ENCODE peak calls at places on chromosomes 1 and 21, in six cellular contexts. One of them, this sample, is unnamed.

GRCh38 chr1:228101994-228102790 is 933 bp downstream of the C1orf35 start:
- DNase-seq in bronchial epithelial cell: no peak
- DNase-seq in mesothelial cell of epicardium: no peak
- DNase-seq in dorsolateral prefrontal cortex: no peak
- DNase-seq in cardiac fibroblast: no peak
- DNase-seq in endothelial cell: peak; percentile 62
- DNase-seq in this sample: peak; percentile 80

GRCh38 chr1:60924964-60925798 is 157.2 kb upstream of the NFIA start:
- DNase-seq in bronchial epithelial cell: no peak
- DNase-seq in mesothelial cell of epicardium: peak; percentile 26
- DNase-seq in dorsolateral prefrontal cortex: no peak
- DNase-seq in cardiac fibroblast: no peak
- DNase-seq in endothelial cell: no peak
- DNase-seq in this sample: no peak

GRCh38 chr21:16193758-16194606 is 464.2 kb downstream of the USP25 start:
- DNase-seq in bronchial epithelial cell: peak; percentile 88
- DNase-seq in mesothelial cell of epicardium: no peak
- DNase-seq in dorsolateral prefrontal cortex: peak; percentile 85
- DNase-seq in cardiac fibroblast: peak; percentile 84
- DNase-seq in endothelial cell: peak; percentile 26
- DNase-seq in this sample: no peak

GRCh38 chr1:193104906-193105820 is at the start of gene GLRX2:
- DNase-seq in bronchial epithelial cell: peak; percentile 66
- DNase-seq in mesothelial cell of epicardium: peak; percentile 61
- DNase-seq in dorsolateral prefrontal cortex: peak; percentile 79
- DNase-seq in cardiac fibroblast: peak; percentile 90
- DNase-seq in endothelial cell: peak; percentile 84
- DNase-seq in this sample: peak; percentile 89

GRCh38 chr1:22311461-22311860 is 140.2 kb upstream of the ZBTB40 start:
- DNase-seq in bronchial epithelial cell: no peak
- DNase-seq in mesothelial cell of epicardium: no peak
- DNase-seq in dorsolateral prefrontal cortex: no peak
- DNase-seq in cardiac fibroblast: no peak
- DNase-seq in endothelial cell: no peak
- DNase-seq in this sample: no peak

GRCh38 chr1:108747128-108747827 is 804 bp downstream of the STXBP3 start:
- DNase-seq in bronchial epithelial cell: peak; percentile 73
- DNase-seq in mesothelial cell of epicardium: peak; percentile 33
- DNase-seq in dorsolateral prefrontal cortex: peak; percentile 77
- DNase-seq in cardiac fibroblast: peak; percentile 90
- DNase-seq in endothelial cell: peak; percentile 61
- DNase-seq in this sample: peak; percentile 63

GRCh38 chr21:28725396-28725795 is 267.3 kb downstream of the LTN1 start:
- DNase-seq in bronchial epithelial cell: peak; percentile 72
- DNase-seq in mesothelial cell of epicardium: no peak
- DNase-seq in dorsolateral prefrontal cortex: no peak
- DNase-seq in cardiac fibroblast: peak; percentile 19
- DNase-seq in endothelial cell: no peak
- DNase-seq in this sample: no peak

GRCh38 chr1:84603941-84604830 is 29.9 kb upstream of the CTBS start:
- DNase-seq in bronchial epithelial cell: peak; percentile 94
- DNase-seq in mesothelial cell of epicardium: no peak
- DNase-seq in dorsolateral prefrontal cortex: no peak
- DNase-seq in cardiac fibroblast: peak; percentile 93
- DNase-seq in endothelial cell: no peak
- DNase-seq in this sample: no peak

GRCh38 chr1:178098262-178098661 is 4.4 kb downstream of the RASAL2 start:
- DNase-seq in bronchial epithelial cell: no peak
- DNase-seq in mesothelial cell of epicardium: no peak
- DNase-seq in dorsolateral prefrontal cortex: no peak
- DNase-seq in cardiac fibroblast: peak; percentile 66
- DNase-seq in endothelial cell: no peak
- DNase-seq in this sample: no peak

GRCh38 chr1:165943198-165943597 is 115.8 kb downstream of the UCK2 start:
- DNase-seq in bronchial epithelial cell: peak; percentile 37
- DNase-seq in mesothelial cell of epicardium: no peak
- DNase-seq in dorsolateral prefrontal cortex: no peak
- DNase-seq in cardiac fibroblast: no peak
- DNase-seq in endothelial cell: no peak
- DNase-seq in this sample: no peak

GRCh38 chr1:69278923-69279322 is 288.8 kb upstream of the LRRC7 start:
- DNase-seq in bronchial epithelial cell: no peak
- DNase-seq in mesothelial cell of epicardium: no peak
- DNase-seq in dorsolateral prefrontal cortex: no peak
- DNase-seq in cardiac fibroblast: no peak
- DNase-seq in endothelial cell: no peak
- DNase-seq in this sample: no peak

GRCh38 chr1:110615548-110616130 is 9.5 kb upstream of the KCNA2 start:
- DNase-seq in bronchial epithelial cell: peak; percentile 67
- DNase-seq in mesothelial cell of epicardium: no peak
- DNase-seq in dorsolateral prefrontal cortex: peak; percentile 95
- DNase-seq in cardiac fibroblast: peak; percentile 62
- DNase-seq in endothelial cell: peak; percentile 74
- DNase-seq in this sample: peak; percentile 82

GRCh38 chr1:194069168-194069830 is 882.9 kb upstream of the B3GALT2 start:
- DNase-seq in bronchial epithelial cell: no peak
- DNase-seq in mesothelial cell of epicardium: no peak
- DNase-seq in dorsolateral prefrontal cortex: peak; percentile 10
- DNase-seq in cardiac fibroblast: peak; percentile 91
- DNase-seq in endothelial cell: no peak
- DNase-seq in this sample: no peak

GRCh38 chr1:153563339-153563952 is 2.2 kb downstream of the S100A2 start:
- DNase-seq in bronchial epithelial cell: no peak
- DNase-seq in mesothelial cell of epicardium: no peak
- DNase-seq in dorsolateral prefrontal cortex: no peak
- DNase-seq in cardiac fibroblast: no peak
- DNase-seq in endothelial cell: no peak
- DNase-seq in this sample: no peak

GRCh38 chr21:41497008-41497407 is 10.9 kb downstream of the TMPRSS2 start:
- DNase-seq in bronchial epithelial cell: no peak
- DNase-seq in mesothelial cell of epicardium: no peak
- DNase-seq in dorsolateral prefrontal cortex: no peak
- DNase-seq in cardiac fibroblast: no peak
- DNase-seq in endothelial cell: no peak
- DNase-seq in this sample: no peak

DNA sequence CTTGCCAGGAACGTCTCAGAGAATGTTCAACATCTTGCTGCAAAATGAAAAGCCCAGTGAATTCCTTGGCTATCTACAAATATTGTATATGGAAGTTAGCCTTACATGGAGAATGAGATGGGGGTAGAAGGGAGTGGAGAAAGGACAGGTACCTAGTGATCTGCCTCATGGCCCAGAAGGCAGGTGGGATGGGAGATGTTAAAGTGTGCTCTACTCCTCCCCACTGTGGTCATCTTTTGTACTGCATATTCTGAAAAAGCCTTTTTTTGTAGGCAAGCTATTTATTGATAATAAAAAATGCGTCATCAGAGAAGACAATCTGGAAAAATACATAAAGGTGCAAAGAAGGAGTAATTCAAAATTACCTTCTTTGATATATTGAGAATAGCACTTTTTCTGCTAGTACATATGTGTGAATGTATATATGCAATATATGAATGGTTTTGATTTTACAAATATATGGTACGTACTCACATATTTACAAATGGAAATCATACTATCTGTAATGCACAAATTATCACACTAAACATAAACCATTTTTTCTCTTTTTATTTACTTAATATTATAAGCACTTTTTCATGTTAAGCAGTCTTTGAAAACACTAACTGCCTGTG is 19.1 kb upstream of the SLC5A9 start:
- DNase-seq in bronchial epithelial cell: peak; percentile 52
- DNase-seq in mesothelial cell of epicardium: no peak
- DNase-seq in dorsolateral prefrontal cortex: no peak
- DNase-seq in cardiac fibroblast: peak; percentile 40
- DNase-seq in endothelial cell: peak; percentile 44
- DNase-seq in this sample: no peak
- TF ChIP-seq CTCF in bronchial epithelial cell: peak; percentile 58
- TF ChIP-seq CTCF in mesothelial cell of epicardium: peak; percentile 81
- TF ChIP-seq CTCF in dorsolateral prefrontal cortex: peak; percentile 62
- TF ChIP-seq CTCF in cardiac fibroblast: peak; percentile 59
- TF ChIP-seq CTCF in endothelial cell: peak; percentile 88
- TF ChIP-seq CTCF in this sample: peak; percentile 79

DNA sequence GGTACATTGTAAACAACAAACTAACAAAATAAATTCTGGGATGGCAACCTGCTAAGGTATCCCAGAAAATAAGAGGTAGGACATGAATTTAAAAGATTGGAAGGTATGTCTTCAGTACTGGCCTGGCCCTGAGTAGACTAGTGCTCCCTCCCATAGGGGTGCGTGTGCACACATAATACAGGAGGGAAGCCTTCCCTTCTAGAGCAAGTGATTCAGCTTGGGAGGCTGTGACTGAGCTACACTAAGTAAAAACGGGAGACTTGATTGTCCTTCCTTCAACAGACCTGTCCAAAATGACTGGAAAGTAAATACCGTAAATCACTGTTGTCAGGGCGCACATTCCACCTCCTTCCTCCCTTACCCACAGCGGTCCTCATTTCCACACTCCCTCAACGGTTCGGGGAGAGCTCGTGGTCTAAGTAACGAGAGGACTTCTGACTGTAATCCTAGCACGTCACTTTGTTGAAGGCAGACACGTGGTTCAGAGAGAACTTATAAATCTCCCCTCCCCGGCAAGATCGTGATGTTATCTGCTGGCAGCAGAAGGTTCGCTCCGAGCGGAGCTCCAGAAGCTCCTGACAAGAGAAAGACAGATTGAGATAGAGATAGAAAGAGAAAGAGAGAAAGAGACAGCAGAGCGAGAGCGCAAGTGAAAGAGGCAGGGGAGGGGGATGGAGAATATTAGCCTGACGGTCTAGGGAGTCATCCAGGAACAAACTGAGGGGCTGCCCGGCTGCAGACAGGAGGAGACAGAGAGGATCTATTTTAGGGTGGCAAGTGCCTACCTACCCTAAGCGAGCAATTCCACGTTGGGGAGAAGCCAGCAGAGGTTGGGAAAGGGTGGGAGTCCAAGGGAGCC is at the start of gene TGFB2:
- DNase-seq in bronchial epithelial cell: peak; percentile 66
- DNase-seq in mesothelial cell of epicardium: no peak
- DNase-seq in dorsolateral prefrontal cortex: peak; percentile 58
- DNase-seq in cardiac fibroblast: peak; percentile 83
- DNase-seq in endothelial cell: peak; percentile 17
- DNase-seq in this sample: no peak
- TF ChIP-seq CTCF in bronchial epithelial cell: no peak
- TF ChIP-seq CTCF in mesothelial cell of epicardium: no peak
- TF ChIP-seq CTCF in dorsolateral prefrontal cortex: no peak
- TF ChIP-seq CTCF in cardiac fibroblast: no peak
- TF ChIP-seq CTCF in endothelial cell: no peak
- TF ChIP-seq CTCF in this sample: no peak

DNA sequence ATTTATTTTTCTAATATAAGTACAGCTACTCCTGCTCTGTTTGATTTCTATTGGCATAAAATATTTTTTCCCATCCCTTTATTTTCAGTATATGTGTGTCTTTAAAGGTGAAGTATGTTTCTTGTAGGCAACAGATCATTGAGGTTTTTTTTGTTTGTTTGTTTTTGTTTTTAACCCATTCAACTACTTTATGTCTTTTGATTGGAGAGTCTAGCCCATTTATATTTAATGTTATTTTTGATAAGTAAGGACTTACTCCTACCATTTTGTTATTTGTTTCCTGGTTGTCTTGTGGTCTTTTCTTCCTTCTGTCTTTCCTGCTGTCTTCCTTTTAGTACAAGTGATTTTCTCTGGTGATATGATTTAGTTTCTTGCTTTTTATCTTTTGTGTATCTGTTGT is 285.1 kb upstream of the PROX1 start:
- DNase-seq in bronchial epithelial cell: no peak
- DNase-seq in mesothelial cell of epicardium: no peak
- DNase-seq in dorsolateral prefrontal cortex: no peak
- DNase-seq in cardiac fibroblast: no peak
- DNase-seq in endothelial cell: no peak
- DNase-seq in this sample: no peak
- TF ChIP-seq CTCF in bronchial epithelial cell: no peak
- TF ChIP-seq CTCF in mesothelial cell of epicardium: no peak
- TF ChIP-seq CTCF in dorsolateral prefrontal cortex: no peak
- TF ChIP-seq CTCF in cardiac fibroblast: no peak
- TF ChIP-seq CTCF in endothelial cell: no peak
- TF ChIP-seq CTCF in this sample: no peak

GRCh38 chr21:21111309-21111920 is 113.2 kb downstream of the NCAM2 start:
- DNase-seq in bronchial epithelial cell: no peak
- DNase-seq in mesothelial cell of epicardium: no peak
- DNase-seq in dorsolateral prefrontal cortex: no peak
- DNase-seq in cardiac fibroblast: no peak
- DNase-seq in endothelial cell: no peak
- DNase-seq in this sample: no peak

GRCh38 chr21:21109736-21110135 is 111.5 kb downstream of the NCAM2 start:
- DNase-seq in bronchial epithelial cell: no peak
- DNase-seq in mesothelial cell of epicardium: no peak
- DNase-seq in dorsolateral prefrontal cortex: no peak
- DNase-seq in cardiac fibroblast: no peak
- DNase-seq in endothelial cell: no peak
- DNase-seq in this sample: no peak

DNA sequence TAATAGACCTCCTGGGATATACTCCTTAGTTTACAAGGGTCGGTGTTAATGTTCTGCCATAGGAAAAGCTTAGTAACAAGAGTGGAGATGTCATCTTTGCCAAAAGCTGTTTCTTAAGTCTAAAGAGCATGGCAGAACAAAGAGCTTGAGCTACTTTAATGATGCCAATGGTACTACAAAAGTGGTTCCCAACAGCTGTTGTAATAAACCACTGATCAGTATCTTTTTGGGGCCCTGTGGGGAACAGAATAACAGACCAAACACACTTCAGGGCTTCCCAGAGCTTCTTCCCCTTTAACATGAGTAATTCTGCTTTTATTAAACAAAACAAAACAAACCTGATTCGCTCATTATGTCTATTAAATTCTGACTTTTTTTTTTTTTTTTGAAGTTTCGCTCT is 116.2 kb downstream of the NCAM2 start:
- DNase-seq in bronchial epithelial cell: no peak
- DNase-seq in mesothelial cell of epicardium: no peak
- DNase-seq in dorsolateral prefrontal cortex: no peak
- DNase-seq in cardiac fibroblast: no peak
- DNase-seq in endothelial cell: no peak
- DNase-seq in this sample: no peak
- TF ChIP-seq CTCF in bronchial epithelial cell: no peak
- TF ChIP-seq CTCF in mesothelial cell of epicardium: no peak
- TF ChIP-seq CTCF in dorsolateral prefrontal cortex: no peak
- TF ChIP-seq CTCF in cardiac fibroblast: no peak
- TF ChIP-seq CTCF in endothelial cell: no peak
- TF ChIP-seq CTCF in this sample: no peak

This sample was measured in glutamatergic neuron.